ENCODE peak calls at places on chromosomes 6 and 20, in nine cellular contexts. A is HFF-Myc, L is Peyer's patch, E is GM23338, Q is cardiac muscle cell, P is foreskin fibroblast, T is mammary epithelial cell, K is fibroblast of lung, D is upper lobe of right lung. B is an unnamed sample.

GRCh38 chr20:47281376-47281775 is 75.1 kb downstream of the ZMYND8 start:
- DNase-seq in D (no peak), L (no peak), K (no peak), P (no peak), Q (no peak), A (no peak), T (no peak), E (no peak), B (no peak)

GRCh38 chr6:101013612-101014195 is 132.6 kb upstream of the ASCC3 start:
- DNase-seq in P (no peak), T (peak), E (no peak), Q (no peak), D (no peak), K (no peak), L (no peak), A (no peak), B (no peak)

GRCh38 chr6:24565196-24565595 is 70.4 kb downstream of the ALDH5A1 start:
- DNase-seq in P (no peak), A (no peak), Q (no peak), L (no peak), K (no peak), T (no peak), D (no peak), E (no peak), B (no peak)

GRCh38 chr6:10584607-10585006 is 63.5 kb downstream of the GCNT2 start:
- DNase-seq in E (no peak), A (no peak), D (no peak), P (no peak), T (no peak), L (no peak), K (no peak), Q (no peak), B (no peak)

GRCh38 chr6:14450133-14451040 is 332.8 kb downstream of the CD83 start:
- DNase-seq in D (no peak), L (no peak), Q (no peak), P (no peak), K (no peak), T (no peak), E (no peak), A (no peak), B (no peak)

GRCh38 chr20:44028868-44029847 is 114.5 kb downstream of the TOX2 start:
- DNase-seq in K (no peak), L (no peak), Q (no peak), A (no peak), P (no peak), E (no peak), T (no peak), D (no peak), B (peak)

GRCh38 chr20:4136967-4137334 is 121.6 kb upstream of the RNF24 start:
- DNase-seq in L (no peak), K (no peak), E (no peak), D (no peak), A (no peak), P (no peak), T (no peak), Q (no peak), B (no peak)

GRCh38 chr6:119361209-119361608 is 11.6 kb upstream of the MAN1A1 start:
- DNase-seq in T (no peak), A (no peak), L (no peak), P (no peak), E (no peak), K (no peak), D (no peak), Q (peak), B (no peak)

GRCh38 chr6:72672906-72673305 is 51.0 kb downstream of the KCNQ5 start:
- DNase-seq in P (no peak), K (no peak), E (no peak), Q (no peak), D (no peak), T (no peak), A (no peak), L (no peak), B (no peak)

GRCh38 chr20:58706975-58707681 is 14.5 kb downstream of the NPEPL1 start:
- DNase-seq in T (no peak), P (no peak), D (peak), A (no peak), K (no peak), Q (no peak), L (peak), E (no peak), B (no peak)

GRCh38 chr6:144469144-144469575 is 184.0 kb downstream of the UTRN start:
- DNase-seq in E (no peak), T (no peak), L (no peak), P (no peak), D (no peak), A (no peak), K (no peak), Q (no peak), B (no peak)

GRCh38 chr6:41200296-41200900 is 551 bp downstream of the TREML2 start:
- DNase-seq in K (no peak), P (no peak), T (peak), Q (no peak), D (no peak), E (peak), L (peak), A (no peak), B (peak)

GRCh38 chr6:118908441-118908840 is 14.5 kb downstream of the ASF1A start:
- DNase-seq in T (no peak), E (no peak), P (no peak), D (no peak), K (peak), A (no peak), L (no peak), Q (no peak), B (no peak)

GRCh38 chr6:120608826-120609225 is 725.5 kb downstream of the TBC1D32 start:
- DNase-seq in A (no peak), E (no peak), D (no peak), T (peak), L (no peak), K (peak), Q (no peak), P (no peak), B (no peak)

GRCh38 chr6:44386929-44387345 is 569 bp upstream of the CDC5L start:
- DNase-seq in T (peak), K (peak), E (no peak), D (no peak), L (no peak), Q (no peak), A (no peak), P (peak), B (no peak)

GRCh38 chr6:137002505-137002904 is 42.3 kb downstream of the IL20RA start:
- DNase-seq in L (no peak), Q (no peak), P (no peak), K (no peak), E (no peak), T (no peak), A (no peak), D (no peak), B (no peak)

DNA sequence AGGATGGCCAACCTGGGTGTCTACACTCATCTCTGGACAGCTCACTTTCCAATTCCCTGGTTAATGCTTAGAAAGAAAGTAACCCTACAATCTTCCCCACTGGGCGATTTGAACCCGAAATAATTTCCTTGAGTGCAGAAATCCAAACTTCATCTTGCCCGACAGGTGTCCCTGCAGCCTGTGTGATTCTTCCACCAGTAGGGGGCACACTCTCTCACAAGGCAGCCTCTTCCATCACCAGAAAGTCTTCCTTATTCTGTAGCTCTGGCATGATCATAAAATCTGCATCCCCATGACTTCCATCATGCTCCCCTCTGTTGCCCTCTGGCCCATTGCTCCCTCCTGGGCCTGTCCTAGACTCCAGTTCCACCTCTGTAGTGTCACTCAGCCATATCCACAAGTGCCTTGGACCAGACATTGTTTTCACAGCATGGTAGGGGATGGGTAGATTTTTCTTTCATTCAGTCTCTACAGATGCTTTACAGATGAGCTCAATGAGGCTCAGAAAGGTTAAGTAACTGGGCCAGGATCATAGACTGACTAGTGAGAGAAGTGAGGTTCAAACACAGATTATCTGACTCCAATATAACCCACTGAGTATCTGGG is 170.4 kb upstream of the SPTLC3 start:
- DNase-seq in Q (no peak), K (no peak), D (no peak), A (no peak), L (no peak), E (peak), T (no peak), P (no peak), B (no peak)
- TF ChIP-seq CTCF in Q (peak), K (no peak), D (peak), A (peak), L (no peak), E (peak), T (peak), P (no peak), B (peak)

GRCh38 chr6:37174196-37174514 is 4.2 kb downstream of the PIM1 start:
- DNase-seq in D (no peak), Q (no peak), E (peak), T (no peak), P (no peak), K (no peak), A (no peak), L (no peak), B (no peak)
- H3K4me3 ChIP-seq in D (peak), Q (no peak), E (peak), T (no peak), P (no peak), K (no peak), A (no peak), L (peak), B (no peak)

GRCh38 chr20:56437196-56437960 is 25.3 kb downstream of the CASS4 start:
- DNase-seq in L (no peak), K (no peak), Q (no peak), E (no peak), P (no peak), A (no peak), D (no peak), T (no peak), B (no peak)

GRCh38 chr20:56443654-56444540 is 24.5 kb upstream of the RTF2 start:
- DNase-seq in Q (no peak), E (peak), T (no peak), L (no peak), A (no peak), D (no peak), K (peak), P (no peak), B (no peak)

GRCh38 chr20:56439784-56440291 is 27.8 kb downstream of the CASS4 start:
- DNase-seq in K (peak), Q (no peak), A (peak), L (no peak), T (peak), P (peak), E (no peak), D (no peak), B (no peak)

GRCh38 chr20:56442381-56443365 is 25.8 kb upstream of the RTF2 start:
- DNase-seq in K (no peak), T (no peak), Q (no peak), P (no peak), D (no peak), L (no peak), A (no peak), E (no peak), B (no peak)

GRCh38 chr20:56440346-56441007 is 27.9 kb upstream of the RTF2 start:
- DNase-seq in D (no peak), E (no peak), P (no peak), T (no peak), K (peak), Q (no peak), L (peak), A (no peak), B (no peak)
- TF ChIP-seq CTCF in D (no peak), E (no peak), P (no peak), T (no peak), K (no peak), Q (no peak), L (no peak), A (no peak), B (no peak)

DNA sequence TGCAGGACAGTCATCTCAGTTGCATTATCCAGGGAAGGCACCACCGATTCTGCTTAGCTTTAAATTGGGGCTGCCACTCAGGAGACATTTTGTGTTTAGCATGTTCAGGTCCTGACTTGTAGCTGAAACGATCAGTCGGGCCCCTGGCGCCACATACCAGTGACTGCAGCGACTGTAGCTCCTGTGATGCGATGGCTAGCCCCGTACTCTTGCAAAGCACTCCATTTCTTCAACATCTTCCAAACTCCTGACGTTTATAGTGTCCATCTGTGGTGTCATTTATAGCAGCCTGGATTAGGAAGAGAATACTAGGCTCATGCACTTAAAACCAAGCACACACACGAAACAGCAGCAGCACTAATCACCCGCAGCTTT is 13.0 kb downstream of the POU3F2 start:
- DNase-seq in L (no peak), P (no peak), Q (no peak), T (no peak), K (no peak), E (peak), A (no peak), D (no peak), B (no peak)
- H3K4me3 ChIP-seq in L (peak), P (no peak), Q (no peak), T (no peak), K (no peak), E (peak), A (no peak), D (no peak), B (no peak)

DNA sequence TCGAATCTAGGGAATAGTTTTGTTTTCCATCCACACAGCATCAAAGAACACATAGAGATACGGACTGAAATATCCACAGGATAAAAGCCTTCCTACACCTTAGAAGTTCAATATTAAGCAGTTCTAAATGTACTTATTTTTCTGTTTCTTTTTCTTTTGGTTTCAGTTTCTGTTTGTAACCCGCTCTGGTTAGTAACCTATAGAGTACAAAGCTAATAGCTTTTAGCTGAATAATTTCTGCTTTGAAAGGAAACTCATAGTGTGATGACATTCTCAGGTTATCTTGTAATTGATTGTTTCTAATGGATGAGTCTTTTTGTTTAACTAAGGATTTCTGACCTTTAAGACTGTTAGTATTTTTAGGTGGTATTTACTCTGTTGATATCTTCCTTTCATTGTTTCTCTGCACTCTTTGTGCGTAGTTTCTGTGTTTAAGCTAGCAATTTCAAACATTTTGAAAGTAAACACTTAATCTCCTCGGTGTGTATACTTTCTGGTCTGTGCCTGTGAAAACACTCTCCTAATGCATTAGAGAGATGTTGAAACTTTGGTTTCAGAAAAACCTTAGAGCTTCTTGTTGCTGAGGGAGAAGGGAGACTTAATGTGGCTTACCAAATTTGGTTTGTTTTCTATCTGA is 385.5 kb downstream of the HDGFL1 start:
- DNase-seq in T (peak), L (no peak), P (no peak), E (no peak), K (peak), A (no peak), D (no peak), Q (no peak), B (peak)
- TF ChIP-seq CTCF in T (no peak), L (no peak), P (no peak), E (no peak), K (no peak), A (no peak), D (no peak), Q (no peak), B (no peak)

GRCh38 chr20:40685349-40685748 is 3.7 kb downstream of the MAFB start:
- DNase-seq in A (no peak), E (peak), Q (no peak), D (no peak), P (no peak), T (no peak), L (no peak), K (no peak), B (no peak)
- H3K4me3 ChIP-seq in A (no peak), E (no peak), Q (no peak), D (peak), P (no peak), T (no peak), L (peak), K (no peak), B (no peak)

DNA sequence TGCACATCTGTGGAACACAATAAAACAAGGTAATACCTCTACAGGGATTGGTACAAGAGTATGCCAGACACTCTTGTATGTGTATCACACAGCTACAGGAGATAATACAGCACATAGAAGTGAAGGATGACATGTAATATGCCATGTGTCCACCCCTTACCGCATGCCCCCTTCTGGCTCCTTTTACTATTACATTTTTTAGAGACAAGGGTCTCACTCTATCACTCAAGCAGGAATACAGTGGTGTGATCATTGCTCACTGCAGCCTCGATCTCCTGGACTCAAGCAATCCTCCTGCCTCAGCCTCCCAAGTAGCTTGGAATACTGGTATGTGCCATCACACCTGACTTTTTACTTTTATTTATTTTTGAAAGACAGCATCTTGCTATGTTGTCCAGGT is 4.2 kb upstream of the NCR3 start:
- DNase-seq in T (no peak), A (no peak), D (no peak), E (peak), P (no peak), K (peak), Q (peak), L (no peak), B (no peak)
- TF ChIP-seq CTCF in T (peak), A (peak), D (peak), E (peak), P (peak), K (peak), Q (peak), L (peak), B (peak)